ENCODE peak calls at places on chromosomes 13 and 19, in eight cellular contexts. F is thyroid gland, W is ovary, N is upper lobe of right lung, M is esophagus squamous epithelium, X is heart right ventricle, Z is stomach, C is cardiac muscle cell. Q is an unnamed sample.

GRCh38 chr19:8571006-8571411 is 6.2 kb downstream of the MYO1F start:
- DNase-seq in F (peak; percentile 6), W (no peak), N (peak; percentile 76), M (no peak), X (no peak), Z (peak; percentile 47), C (peak; percentile 66), Q (peak; percentile 56)

GRCh38 chr13:109419896-109420295 is 366.5 kb downstream of the IRS2 start:
- DNase-seq in F (no peak), W (no peak), N (no peak), M (no peak), X (no peak), Z (no peak), C (no peak), Q (no peak)

GRCh38 chr13:45142440-45143345 is 22.4 kb downstream of the GTF2F2 start:
- DNase-seq in F (no peak), W (no peak), N (no peak), M (no peak), X (no peak), Z (no peak), C (peak; percentile 6), Q (no peak)

GRCh38 chr19:51421229-51422052 is 4.0 kb upstream of the SIGLEC10 start:
- DNase-seq in F (no peak), W (no peak), N (no peak), M (no peak), X (no peak), Z (no peak), C (no peak), Q (no peak)

GRCh38 chr19:30540671-30541210 is 168.6 kb downstream of the ZNF536 start:
- DNase-seq in F (no peak), W (no peak), N (no peak), M (no peak), X (no peak), Z (no peak), C (no peak), Q (no peak)

GRCh38 chr19:38683393-38684077 is 36.1 kb downstream of the ACTN4 start:
- DNase-seq in F (peak; percentile 99), W (peak; percentile 78), N (peak; percentile 91), M (no peak), X (no peak), Z (peak; percentile 86), C (peak; percentile 92), Q (peak; percentile 95)

GRCh38 chr13:87754097-87754496 is 82.9 kb downstream of the SLITRK5 start:
- DNase-seq in F (no peak), W (no peak), N (no peak), M (no peak), X (no peak), Z (no peak), C (no peak), Q (no peak)

GRCh38 chr13:43232866-43233265 is 209.5 kb downstream of the DNAJC15 start:
- DNase-seq in F (no peak), W (no peak), N (no peak), M (no peak), X (no peak), Z (no peak), C (peak; percentile 84), Q (peak; percentile 33)

GRCh38 chr19:47427241-47428176 is 8.2 kb upstream of the MEIS3 start:
- DNase-seq in F (peak; percentile 40), W (peak; percentile 31), N (peak; percentile 77), M (no peak), X (peak; percentile 47), Z (peak; percentile 65), C (peak; percentile 68), Q (peak; percentile 40)

GRCh38 chr13:43058318-43058674 is 34.9 kb downstream of the DNAJC15 start:
- DNase-seq in F (peak; percentile 23), W (no peak), N (no peak), M (no peak), X (no peak), Z (no peak), C (peak; percentile 66), Q (peak; percentile 81)

GRCh38 chr19:8663920-8664670 is 33.7 kb downstream of the NFILZ start:
- DNase-seq in F (no peak), W (no peak), N (no peak), M (no peak), X (no peak), Z (no peak), C (no peak), Q (no peak)

GRCh38 chr13:98853791-98854191 is 101.3 kb upstream of the SLC15A1 start:
- DNase-seq in F (no peak), W (no peak), N (no peak), M (no peak), X (no peak), Z (peak; percentile 31), C (no peak), Q (peak; percentile 24)

GRCh38 chr13:28819046-28819747 is 942 bp upstream of the MTUS2 start:
- DNase-seq in F (peak; percentile 12), W (no peak), N (no peak), M (no peak), X (no peak), Z (no peak), C (peak; percentile 37), Q (no peak)

GRCh38 chr13:85316501-85316900 is 482.7 kb downstream of the SLITRK6 start:
- DNase-seq in F (no peak), W (no peak), N (no peak), M (no peak), X (no peak), Z (no peak), C (peak; percentile 33), Q (no peak)

GRCh38 chr19:14479309-14479984 is 4.3 kb upstream of the PTGER1 start:
- DNase-seq in F (no peak), W (no peak), N (no peak), M (no peak), X (no peak), Z (no peak), C (no peak), Q (no peak)

DNA sequence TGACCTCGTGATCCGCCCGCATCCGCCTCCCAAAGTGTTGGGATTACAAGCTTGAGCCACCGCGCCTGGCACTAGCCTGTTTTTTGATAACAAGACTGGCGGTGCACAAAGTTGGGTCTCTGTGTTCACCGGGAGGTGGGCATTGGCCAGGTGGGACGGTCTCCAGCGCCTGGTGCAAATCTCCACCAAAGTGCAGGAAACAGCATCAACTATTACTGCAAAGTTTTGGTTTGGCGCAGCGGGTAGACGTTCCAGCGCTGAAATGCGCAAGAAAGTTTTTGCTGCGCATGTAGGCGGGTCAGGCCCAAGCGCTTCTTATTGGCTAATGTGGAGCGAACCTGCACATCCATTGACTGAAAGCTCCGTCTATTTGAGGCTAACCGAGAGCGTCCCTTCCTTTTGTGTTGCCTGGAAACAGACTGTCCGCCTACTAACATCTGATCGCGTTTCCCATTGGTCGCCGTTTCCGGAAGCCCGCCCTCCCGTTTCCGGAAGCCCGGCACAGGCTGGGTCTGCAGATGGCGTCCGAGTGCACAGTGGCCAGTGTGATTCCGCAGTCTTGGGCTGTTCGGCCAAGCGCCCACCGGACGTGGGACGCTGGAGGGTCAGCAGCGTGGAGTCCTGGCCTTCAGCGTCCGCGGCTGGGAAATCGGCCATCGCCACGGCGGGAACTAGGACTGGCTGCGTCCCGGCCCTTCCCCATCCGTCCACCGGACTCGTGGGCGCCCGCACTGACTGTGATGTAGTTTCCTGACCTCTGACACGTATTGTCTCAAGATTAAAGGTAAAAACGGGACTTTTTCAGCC is 53.3 kb upstream of the ZNF527 start:
- DNase-seq in F (peak; percentile 96), W (peak; percentile 91), N (peak; percentile 96), M (peak; percentile 78), X (peak; percentile 95), Z (peak; percentile 96), C (peak; percentile 99), Q (peak; percentile 100)
- TF ChIP-seq CTCF in F (peak; percentile 16), W (no peak), N (peak; percentile 36), M (peak; percentile 25), X (peak; percentile 68), Z (no peak), C (peak; percentile 36), Q (peak; percentile 52)

DNA sequence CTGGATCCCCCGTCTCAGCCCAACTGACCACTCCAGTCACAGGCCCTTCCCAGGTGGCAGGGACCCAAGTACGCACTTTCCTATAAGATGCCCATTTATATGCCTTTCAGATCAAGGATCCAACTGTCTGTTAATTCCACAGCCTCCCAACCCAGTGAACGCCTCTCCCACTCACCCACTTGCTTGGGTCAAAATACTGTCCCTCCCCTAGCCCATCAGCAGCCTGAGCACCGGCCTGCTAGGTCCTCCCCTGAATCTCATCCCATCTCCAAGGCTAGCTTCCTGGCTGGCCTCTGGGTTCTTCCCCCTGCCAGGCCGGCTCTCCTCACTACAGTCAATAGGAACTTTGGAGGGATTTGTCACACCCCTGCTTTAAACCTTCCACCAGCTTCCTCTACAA is 1.9 kb downstream of the UBE2S start:
- DNase-seq in F (no peak), W (no peak), N (no peak), M (no peak), X (no peak), Z (no peak), C (no peak), Q (no peak)
- H3K4me3 ChIP-seq in F (no peak overlapping the region), W (no peak overlapping the region), N (no peak overlapping the region), M (no peak overlapping the region), X (no peak overlapping the region), Z (peak overlapping the region; percentile 88), C (peak overlapping the region; percentile 82), Q (peak overlapping the region; percentile 83)

DNA sequence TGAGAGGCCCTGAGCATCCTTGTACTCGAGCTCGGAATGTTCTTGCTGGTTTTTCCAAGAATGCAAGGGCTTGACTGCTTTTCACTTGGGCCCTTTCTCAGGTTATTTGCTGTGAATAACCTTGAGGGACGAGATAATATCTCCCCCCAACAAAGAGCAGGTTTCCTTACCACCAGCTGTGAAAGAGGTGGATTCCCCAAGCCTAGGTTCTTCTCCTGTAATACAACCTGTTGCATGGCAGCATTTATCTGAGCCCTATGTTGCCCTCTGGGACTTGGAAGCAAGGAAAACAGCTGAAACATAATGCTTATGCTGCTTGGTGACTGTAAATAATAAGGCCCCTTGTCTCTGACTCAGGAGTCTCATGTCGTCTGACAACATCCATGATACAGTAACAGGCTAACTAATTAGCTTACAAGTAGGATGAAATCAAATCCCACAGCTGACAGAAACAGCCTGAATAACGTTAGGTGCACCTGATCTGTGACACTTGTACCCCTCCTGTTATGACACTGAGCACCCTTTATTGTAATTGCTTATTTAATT is 43.6 kb upstream of the RCBTB2 start:
- DNase-seq in F (no peak), W (no peak), N (no peak), M (no peak), X (no peak), Z (no peak), C (no peak), Q (no peak)
- H3K27ac ChIP-seq in F (no peak overlapping the region), W (no peak overlapping the region), N (no peak overlapping the region), M (peak overlapping the region; percentile 91), X (no peak overlapping the region), Z (no peak overlapping the region), C (no peak overlapping the region), Q (no peak overlapping the region)

GRCh38 chr19:33259532-33259931 is 33.9 kb upstream of the SLC7A10 start:
- DNase-seq in F (no peak), W (no peak), N (no peak), M (no peak), X (no peak), Z (no peak), C (peak; percentile 18), Q (no peak)

GRCh38 chr19:33254245-33254824 is 28.7 kb upstream of the SLC7A10 start:
- DNase-seq in F (no peak), W (no peak), N (no peak), M (no peak), X (no peak), Z (no peak), C (no peak), Q (no peak)

GRCh38 chr19:33255781-33256180 is 30.1 kb upstream of the SLC7A10 start:
- DNase-seq in F (no peak), W (no peak), N (no peak), M (no peak), X (no peak), Z (no peak), C (no peak), Q (no peak)

GRCh38 chr19:33257828-33258227 is 32.2 kb upstream of the SLC7A10 start:
- DNase-seq in F (no peak), W (no peak), N (no peak), M (no peak), X (no peak), Z (no peak), C (no peak), Q (no peak)

GRCh38 chr19:33256266-33256665 is 30.6 kb upstream of the SLC7A10 start:
- DNase-seq in F (no peak), W (no peak), N (no peak), M (no peak), X (no peak), Z (no peak), C (no peak), Q (no peak)
- TF ChIP-seq CTCF in F (no peak), W (no peak), N (no peak), M (no peak), X (no peak), Z (no peak), C (no peak), Q (no peak)

Q was measured in brain microvascular endothelial cell.